ENCODE peak calls at places on chromosomes 1 and 21, in seven cellular contexts. One of them, this sample, is unnamed.

GRCh38 chr1:220879090-220879508 is at the start of gene HLX:
- DNase-seq in pancreas: peak
- DNase-seq in transverse colon: peak
- DNase-seq in kidney tubule cell: peak
- DNase-seq in Kasumi-1: peak
- DNase-seq in activated T-helper 9 cell treated with anti-CD3 and anti-CD28 coated beads, Interleukin-2, amount 50 U/mL, for 16 hours: no peak
- DNase-seq in AG08395: peak
- DNase-seq in this sample: peak

GRCh38 chr1:107404756-107405155 is 263.9 kb downstream of the NTNG1 start:
- DNase-seq in AG08395: peak
- DNase-seq in Kasumi-1: no peak
- DNase-seq in pancreas: no peak
- DNase-seq in kidney tubule cell: peak
- DNase-seq in activated T-helper 9 cell treated with anti-CD3 and anti-CD28 coated beads, Interleukin-2, amount 50 U/mL, for 16 hours: no peak
- DNase-seq in transverse colon: no peak
- DNase-seq in this sample: no peak

GRCh38 chr1:180571832-180572636 is 13.3 kb downstream of the OVAAL start:
- DNase-seq in transverse colon: no peak
- DNase-seq in activated T-helper 9 cell treated with anti-CD3 and anti-CD28 coated beads, Interleukin-2, amount 50 U/mL, for 16 hours: peak
- DNase-seq in Kasumi-1: no peak
- DNase-seq in pancreas: no peak
- DNase-seq in AG08395: no peak
- DNase-seq in kidney tubule cell: peak
- DNase-seq in this sample: no peak

GRCh38 chr1:183222909-183223308 is 36.8 kb downstream of the LAMC2 start:
- DNase-seq in pancreas: no peak
- DNase-seq in activated T-helper 9 cell treated with anti-CD3 and anti-CD28 coated beads, Interleukin-2, amount 50 U/mL, for 16 hours: no peak
- DNase-seq in Kasumi-1: no peak
- DNase-seq in transverse colon: no peak
- DNase-seq in AG08395: no peak
- DNase-seq in kidney tubule cell: no peak
- DNase-seq in this sample: no peak

GRCh38 chr1:23395162-23395724 is 25.6 kb upstream of the ZNF436 start:
- DNase-seq in transverse colon: no peak
- DNase-seq in pancreas: no peak
- DNase-seq in AG08395: no peak
- DNase-seq in kidney tubule cell: no peak
- DNase-seq in Kasumi-1: no peak
- DNase-seq in activated T-helper 9 cell treated with anti-CD3 and anti-CD28 coated beads, Interleukin-2, amount 50 U/mL, for 16 hours: no peak
- DNase-seq in this sample: no peak

GRCh38 chr1:2508180-2508579 is 18.2 kb downstream of the PANK4 start:
- DNase-seq in pancreas: no peak
- DNase-seq in transverse colon: no peak
- DNase-seq in kidney tubule cell: no peak
- DNase-seq in activated T-helper 9 cell treated with anti-CD3 and anti-CD28 coated beads, Interleukin-2, amount 50 U/mL, for 16 hours: no peak
- DNase-seq in Kasumi-1: no peak
- DNase-seq in AG08395: no peak
- DNase-seq in this sample: no peak

GRCh38 chr1:154739654-154740053 is 130.4 kb downstream of the KCNN3 start:
- DNase-seq in transverse colon: no peak
- DNase-seq in activated T-helper 9 cell treated with anti-CD3 and anti-CD28 coated beads, Interleukin-2, amount 50 U/mL, for 16 hours: no peak
- DNase-seq in Kasumi-1: no peak
- DNase-seq in kidney tubule cell: no peak
- DNase-seq in pancreas: no peak
- DNase-seq in AG08395: no peak
- DNase-seq in this sample: no peak

GRCh38 chr21:32916522-32917099 is 109.1 kb upstream of the OLIG2 start:
- DNase-seq in transverse colon: no peak
- DNase-seq in activated T-helper 9 cell treated with anti-CD3 and anti-CD28 coated beads, Interleukin-2, amount 50 U/mL, for 16 hours: no peak
- DNase-seq in AG08395: no peak
- DNase-seq in pancreas: no peak
- DNase-seq in Kasumi-1: peak
- DNase-seq in kidney tubule cell: no peak
- DNase-seq in this sample: peak

GRCh38 chr1:229370601-229371021 is 27.8 kb upstream of the CCSAP start:
- DNase-seq in Kasumi-1: peak
- DNase-seq in kidney tubule cell: no peak
- DNase-seq in transverse colon: no peak
- DNase-seq in pancreas: no peak
- DNase-seq in AG08395: no peak
- DNase-seq in activated T-helper 9 cell treated with anti-CD3 and anti-CD28 coated beads, Interleukin-2, amount 50 U/mL, for 16 hours: no peak
- DNase-seq in this sample: no peak

GRCh38 chr1:52707927-52708655 is 9.9 kb upstream of the COA7 start:
- DNase-seq in Kasumi-1: no peak
- DNase-seq in activated T-helper 9 cell treated with anti-CD3 and anti-CD28 coated beads, Interleukin-2, amount 50 U/mL, for 16 hours: no peak
- DNase-seq in AG08395: peak
- DNase-seq in pancreas: no peak
- DNase-seq in transverse colon: no peak
- DNase-seq in kidney tubule cell: peak
- DNase-seq in this sample: no peak

GRCh38 chr1:221574529-221574928 is 167.4 kb downstream of the DUSP10 start:
- DNase-seq in kidney tubule cell: peak
- DNase-seq in Kasumi-1: no peak
- DNase-seq in transverse colon: no peak
- DNase-seq in pancreas: no peak
- DNase-seq in activated T-helper 9 cell treated with anti-CD3 and anti-CD28 coated beads, Interleukin-2, amount 50 U/mL, for 16 hours: no peak
- DNase-seq in AG08395: no peak
- DNase-seq in this sample: no peak

GRCh38 chr1:53061859-53062714 is at the start of gene PODN:
- DNase-seq in activated T-helper 9 cell treated with anti-CD3 and anti-CD28 coated beads, Interleukin-2, amount 50 U/mL, for 16 hours: no peak
- DNase-seq in pancreas: peak
- DNase-seq in AG08395: peak
- DNase-seq in transverse colon: no peak
- DNase-seq in kidney tubule cell: no peak
- DNase-seq in Kasumi-1: no peak
- DNase-seq in this sample: no peak

GRCh38 chr1:246338098-246338497 is 169.0 kb downstream of the SMYD3 start:
- DNase-seq in Kasumi-1: no peak
- DNase-seq in pancreas: no peak
- DNase-seq in activated T-helper 9 cell treated with anti-CD3 and anti-CD28 coated beads, Interleukin-2, amount 50 U/mL, for 16 hours: no peak
- DNase-seq in transverse colon: no peak
- DNase-seq in kidney tubule cell: no peak
- DNase-seq in AG08395: no peak
- DNase-seq in this sample: no peak

GRCh38 chr1:23019094-23019850 is at the start of gene KDM1A:
- DNase-seq in AG08395: peak
- DNase-seq in Kasumi-1: peak
- DNase-seq in transverse colon: peak
- DNase-seq in activated T-helper 9 cell treated with anti-CD3 and anti-CD28 coated beads, Interleukin-2, amount 50 U/mL, for 16 hours: peak
- DNase-seq in kidney tubule cell: peak
- DNase-seq in pancreas: peak
- DNase-seq in this sample: peak

GRCh38 chr21:14603202-14603601 is 57.1 kb upstream of the SAMSN1 start:
- DNase-seq in AG08395: peak
- DNase-seq in kidney tubule cell: peak
- DNase-seq in transverse colon: no peak
- DNase-seq in activated T-helper 9 cell treated with anti-CD3 and anti-CD28 coated beads, Interleukin-2, amount 50 U/mL, for 16 hours: no peak
- DNase-seq in Kasumi-1: no peak
- DNase-seq in pancreas: no peak
- DNase-seq in this sample: peak

GRCh38 chr1:84406209-84406917 is 8.1 kb downstream of the DNASE2B start:
- DNase-seq in kidney tubule cell: peak
- DNase-seq in pancreas: no peak
- DNase-seq in Kasumi-1: no peak
- DNase-seq in AG08395: peak
- DNase-seq in activated T-helper 9 cell treated with anti-CD3 and anti-CD28 coated beads, Interleukin-2, amount 50 U/mL, for 16 hours: no peak
- DNase-seq in transverse colon: peak
- DNase-seq in this sample: no peak

GRCh38 chr1:35046730-35047129 is 15.0 kb upstream of the ZMYM6 start:
- DNase-seq in Kasumi-1: no peak
- DNase-seq in transverse colon: no peak
- DNase-seq in pancreas: no peak
- DNase-seq in AG08395: no peak
- DNase-seq in activated T-helper 9 cell treated with anti-CD3 and anti-CD28 coated beads, Interleukin-2, amount 50 U/mL, for 16 hours: no peak
- DNase-seq in kidney tubule cell: no peak
- DNase-seq in this sample: no peak

GRCh38 chr1:145859491-145860159 is 744 bp upstream of the PIAS3 start:
- DNase-seq in activated T-helper 9 cell treated with anti-CD3 and anti-CD28 coated beads, Interleukin-2, amount 50 U/mL, for 16 hours: peak
- DNase-seq in Kasumi-1: peak
- DNase-seq in pancreas: peak
- DNase-seq in transverse colon: peak
- DNase-seq in kidney tubule cell: peak
- DNase-seq in AG08395: peak
- DNase-seq in this sample: peak

GRCh38 chr1:33130297-33130696 is 49.3 kb downstream of the AZIN2 start:
- DNase-seq in kidney tubule cell: peak
- DNase-seq in Kasumi-1: no peak
- DNase-seq in activated T-helper 9 cell treated with anti-CD3 and anti-CD28 coated beads, Interleukin-2, amount 50 U/mL, for 16 hours: no peak
- DNase-seq in pancreas: no peak
- DNase-seq in AG08395: no peak
- DNase-seq in transverse colon: no peak
- DNase-seq in this sample: peak

GRCh38 chr1:59025201-59025600 is 241.4 kb upstream of the JUN start:
- DNase-seq in transverse colon: no peak
- DNase-seq in kidney tubule cell: peak
- DNase-seq in activated T-helper 9 cell treated with anti-CD3 and anti-CD28 coated beads, Interleukin-2, amount 50 U/mL, for 16 hours: no peak
- DNase-seq in Kasumi-1: no peak
- DNase-seq in AG08395: no peak
- DNase-seq in pancreas: no peak
- DNase-seq in this sample: no peak

GRCh38 chr1:208731976-208732821 is 488.0 kb upstream of the PLXNA2 start:
- DNase-seq in transverse colon: no peak
- DNase-seq in AG08395: no peak
- DNase-seq in pancreas: no peak
- DNase-seq in Kasumi-1: no peak
- DNase-seq in activated T-helper 9 cell treated with anti-CD3 and anti-CD28 coated beads, Interleukin-2, amount 50 U/mL, for 16 hours: no peak
- DNase-seq in kidney tubule cell: peak
- DNase-seq in this sample: no peak

GRCh38 chr1:211892577-211892976 is 62.0 kb upstream of the LPGAT1 start:
- DNase-seq in kidney tubule cell: no peak
- DNase-seq in transverse colon: no peak
- DNase-seq in AG08395: no peak
- DNase-seq in Kasumi-1: no peak
- DNase-seq in activated T-helper 9 cell treated with anti-CD3 and anti-CD28 coated beads, Interleukin-2, amount 50 U/mL, for 16 hours: no peak
- DNase-seq in pancreas: no peak
- DNase-seq in this sample: no peak

GRCh38 chr1:210445485-210445884 is 116.8 kb downstream of the HHAT start:
- DNase-seq in pancreas: no peak
- DNase-seq in activated T-helper 9 cell treated with anti-CD3 and anti-CD28 coated beads, Interleukin-2, amount 50 U/mL, for 16 hours: no peak
- DNase-seq in transverse colon: no peak
- DNase-seq in AG08395: no peak
- DNase-seq in kidney tubule cell: peak
- DNase-seq in Kasumi-1: no peak
- DNase-seq in this sample: no peak

This sample was measured in AML-193.